ENCODE peak calls at places on chromosomes 13 and 19, in four cellular contexts. Z is activated CD4-positive, alpha-beta T cell treated with anti-CD3 and anti-CD28 coated beads, Interleukin-2, amount 10 ng/mL, durations not matched to agents 24 days and 14 days; C is CD4-positive, CD25-positive, alpha-beta regulatory T cell; W is HFF-Myc. L is an unnamed sample.

GRCh38 chr19:53879145-53880037 is 2.6 kb upstream of the PRKCG start:
- DNase-seq in Z (peak), C (peak), W (peak), L (peak)

GRCh38 chr13:18953139-18953930 is 228.3 kb downstream of the TUBA3C start:
- DNase-seq in Z (peak), C (no peak), W (no peak), L (no peak)

GRCh38 chr19:29302002-29302928 is 89.3 kb upstream of the UQCRFS1 start:
- DNase-seq in Z (no peak), C (no peak), W (no peak), L (no peak)

GRCh38 chr13:113029061-113029445 is 60.0 kb downstream of the MCF2L start:
- DNase-seq in Z (no peak), C (no peak), W (no peak), L (no peak)

GRCh38 chr13:108830916-108831315 is 201.5 kb downstream of the MYO16 start:
- DNase-seq in W (no peak), C (no peak), Z (no peak), L (no peak)

GRCh38 chr19:49881672-49882394 is 4.3 kb downstream of the TBC1D17 start:
- DNase-seq in C (no peak), W (no peak), Z (no peak), L (no peak)

GRCh38 chr13:113125506-113126264 is 3.1 kb downstream of the F10 start:
- DNase-seq in W (no peak), Z (no peak), C (no peak), L (no peak)

GRCh38 chr19:4829001-4829712 is 2.4 kb downstream of the TICAM1 start:
- DNase-seq in C (no peak), W (no peak), Z (peak), L (no peak)

GRCh38 chr13:48542581-48543341 is 9.9 kb upstream of the RCBTB2 start:
- DNase-seq in W (no peak), C (no peak), Z (peak), L (no peak)

GRCh38 chr19:11480081-11480926 is 542 bp downstream of the ELAVL3 start:
- DNase-seq in W (no peak), Z (no peak), C (no peak), L (no peak)

GRCh38 chr19:50308991-50309390 is 20.2 kb downstream of the KCNC3 start:
- DNase-seq in C (no peak), Z (no peak), W (no peak), L (no peak)

GRCh38 chr13:33004454-33004853 is 11.8 kb upstream of the KL start:
- DNase-seq in C (no peak), Z (no peak), W (no peak), L (no peak)

GRCh38 chr13:101449971-101450748 is 2.3 kb upstream of the ITGBL1 start:
- DNase-seq in Z (no peak), C (no peak), W (peak), L (no peak)

GRCh38 chr13:67278230-67278629 is 48.1 kb upstream of the PCDH9 start:
- DNase-seq in C (no peak), W (no peak), Z (no peak), L (no peak)

GRCh38 chr19:5470264-5470671 is 15.1 kb downstream of the ZNRF4 start:
- DNase-seq in C (no peak), W (no peak), Z (no peak), L (no peak)

GRCh38 chr19:13692096-13692495 is 72.2 kb upstream of the MRI1 start:
- DNase-seq in Z (no peak), W (no peak), C (no peak), L (no peak)

GRCh38 chr19:33280351-33280921 is 21.9 kb downstream of the CEBPA start:
- DNase-seq in W (no peak), C (no peak), Z (peak), L (no peak)

GRCh38 chr13:114072421-114072820 is 60.0 kb downstream of the RASA3 start:
- DNase-seq in Z (no peak), C (no peak), W (no peak), L (no peak)

GRCh38 chr19:10568444-10568825 is 344 bp downstream of the CDKN2D start:
- DNase-seq in C (no peak), Z (no peak), W (no peak), L (no peak)

L was measured in naive thymus-derived CD4-positive, alpha-beta T cell.